ENCODE peak calls at places on chromosomes 3 and 15, in eight cellular contexts. One of them, this sample, is unnamed.

GRCh38 chr3:69276884-69277283 is 109.0 kb downstream of the FRMD4B start:
- DNase-seq in stomach: no peak
- DNase-seq in right atrium auricular region: no peak
- DNase-seq in lower lobe of right lung: no peak
- DNase-seq in RWPE2: no peak
- DNase-seq in uterus: no peak
- DNase-seq in testis: no peak
- DNase-seq in adrenal gland: no peak
- DNase-seq in this sample: no peak

GRCh38 chr3:188208751-188209433 is 54.9 kb downstream of the LPP start:
- DNase-seq in adrenal gland: no peak
- DNase-seq in stomach: no peak
- DNase-seq in uterus: no peak
- DNase-seq in RWPE2: no peak
- DNase-seq in lower lobe of right lung: no peak
- DNase-seq in testis: no peak
- DNase-seq in right atrium auricular region: no peak
- DNase-seq in this sample: no peak

GRCh38 chr3:65953301-65953812 is 85.4 kb downstream of the MAGI1 start:
- DNase-seq in testis: peak; percentile 46
- DNase-seq in RWPE2: no peak
- DNase-seq in adrenal gland: no peak
- DNase-seq in lower lobe of right lung: peak; percentile 86
- DNase-seq in stomach: peak; percentile 93
- DNase-seq in right atrium auricular region: peak; percentile 64
- DNase-seq in uterus: no peak
- DNase-seq in this sample: no peak

GRCh38 chr3:27800261-27800660 is 78.1 kb upstream of the EOMES start:
- DNase-seq in stomach: no peak
- DNase-seq in testis: no peak
- DNase-seq in uterus: no peak
- DNase-seq in lower lobe of right lung: no peak
- DNase-seq in adrenal gland: no peak
- DNase-seq in right atrium auricular region: no peak
- DNase-seq in RWPE2: no peak
- DNase-seq in this sample: no peak

GRCh38 chr15:69117431-69117841 is 43.0 kb upstream of the GLCE start:
- DNase-seq in stomach: no peak
- DNase-seq in uterus: no peak
- DNase-seq in right atrium auricular region: no peak
- DNase-seq in RWPE2: no peak
- DNase-seq in testis: no peak
- DNase-seq in lower lobe of right lung: no peak
- DNase-seq in adrenal gland: no peak
- DNase-seq in this sample: no peak

GRCh38 chr15:89647191-89647851 is 7.9 kb downstream of the KIF7 start:
- DNase-seq in uterus: peak; percentile 71
- DNase-seq in right atrium auricular region: peak; percentile 79
- DNase-seq in RWPE2: peak; percentile 87
- DNase-seq in stomach: peak; percentile 86
- DNase-seq in adrenal gland: peak; percentile 80
- DNase-seq in lower lobe of right lung: peak; percentile 84
- DNase-seq in testis: peak; percentile 89
- DNase-seq in this sample: peak; percentile 39

GRCh38 chr3:27963519-27963918 is 241.4 kb upstream of the EOMES start:
- DNase-seq in stomach: no peak
- DNase-seq in right atrium auricular region: no peak
- DNase-seq in testis: no peak
- DNase-seq in uterus: no peak
- DNase-seq in RWPE2: no peak
- DNase-seq in lower lobe of right lung: no peak
- DNase-seq in adrenal gland: no peak
- DNase-seq in this sample: no peak

GRCh38 chr15:69660114-69660513 is 207.5 kb downstream of the RPLP1 start:
- DNase-seq in lower lobe of right lung: no peak
- DNase-seq in adrenal gland: no peak
- DNase-seq in stomach: no peak
- DNase-seq in testis: no peak
- DNase-seq in right atrium auricular region: no peak
- DNase-seq in uterus: no peak
- DNase-seq in RWPE2: no peak
- DNase-seq in this sample: no peak

GRCh38 chr3:12584091-12584490 is 27.2 kb downstream of the MKRN2 start:
- DNase-seq in lower lobe of right lung: no peak
- DNase-seq in right atrium auricular region: no peak
- DNase-seq in stomach: no peak
- DNase-seq in adrenal gland: no peak
- DNase-seq in uterus: no peak
- DNase-seq in testis: no peak
- DNase-seq in RWPE2: no peak
- DNase-seq in this sample: no peak

GRCh38 chr3:12585970-12586369 is 29.1 kb downstream of the MKRN2 start:
- DNase-seq in stomach: no peak
- DNase-seq in right atrium auricular region: no peak
- DNase-seq in RWPE2: no peak
- DNase-seq in lower lobe of right lung: no peak
- DNase-seq in uterus: no peak
- DNase-seq in testis: no peak
- DNase-seq in adrenal gland: no peak
- DNase-seq in this sample: no peak

GRCh38 chr3:12585181-12585580 is 28.3 kb downstream of the MKRN2 start:
- DNase-seq in uterus: no peak
- DNase-seq in testis: no peak
- DNase-seq in lower lobe of right lung: no peak
- DNase-seq in RWPE2: no peak
- DNase-seq in right atrium auricular region: no peak
- DNase-seq in stomach: no peak
- DNase-seq in adrenal gland: no peak
- DNase-seq in this sample: no peak

GRCh38 chr3:12582730-12583129 is 25.8 kb downstream of the MKRN2 start:
- DNase-seq in right atrium auricular region: no peak
- DNase-seq in adrenal gland: no peak
- DNase-seq in testis: no peak
- DNase-seq in uterus: no peak
- DNase-seq in RWPE2: no peak
- DNase-seq in lower lobe of right lung: no peak
- DNase-seq in stomach: no peak
- DNase-seq in this sample: no peak

DNA sequence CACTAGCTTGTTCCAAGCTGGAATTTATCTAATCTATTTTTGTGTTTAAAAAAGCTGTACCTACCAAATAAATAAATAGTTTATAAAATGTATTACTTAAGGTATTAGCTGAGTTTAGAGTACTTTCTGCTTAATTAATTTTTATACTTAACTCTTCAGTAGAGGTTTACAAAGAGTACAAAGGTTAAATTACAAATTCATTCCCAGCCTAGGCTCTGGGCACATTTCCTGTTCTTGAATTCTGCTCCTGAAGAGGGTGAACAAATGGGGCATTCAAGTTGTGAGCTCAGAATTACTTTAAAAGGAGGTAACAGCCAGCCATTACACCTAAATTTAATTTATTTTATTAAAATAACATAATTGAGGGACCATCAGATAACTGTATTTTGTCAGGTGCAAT is 26.4 kb downstream of the MKRN2 start:
- DNase-seq in stomach: no peak
- DNase-seq in lower lobe of right lung: no peak
- DNase-seq in adrenal gland: no peak
- DNase-seq in testis: no peak
- DNase-seq in right atrium auricular region: no peak
- DNase-seq in uterus: no peak
- DNase-seq in RWPE2: no peak
- DNase-seq in this sample: no peak
- H3K9me3 ChIP-seq in stomach: no peaks in the 10 kb centered on the region
- H3K9me3 ChIP-seq in lower lobe of right lung: no peaks in the 10 kb centered on the region
- H3K9me3 ChIP-seq in adrenal gland: no peaks in the 10 kb centered on the region
- H3K9me3 ChIP-seq in testis: no peaks in the 10 kb centered on the region
- H3K9me3 ChIP-seq in right atrium auricular region: no peaks in the 10 kb centered on the region
- H3K9me3 ChIP-seq in uterus: no peaks in the 10 kb centered on the region
- H3K9me3 ChIP-seq in RWPE2: no peaks in the 10 kb centered on the region
- H3K9me3 ChIP-seq in this sample: no peaks in the 10 kb centered on the region

GRCh38 chr3:136899622-136900158 is 37.7 kb downstream of the NCK1 start:
- DNase-seq in adrenal gland: no peak
- DNase-seq in lower lobe of right lung: no peak
- DNase-seq in testis: no peak
- DNase-seq in uterus: no peak
- DNase-seq in RWPE2: no peak
- DNase-seq in stomach: no peak
- DNase-seq in right atrium auricular region: no peak
- DNase-seq in this sample: no peak

GRCh38 chr3:136898549-136898948 is 36.5 kb downstream of the NCK1 start:
- DNase-seq in right atrium auricular region: no peak
- DNase-seq in uterus: no peak
- DNase-seq in adrenal gland: no peak
- DNase-seq in RWPE2: no peak
- DNase-seq in testis: no peak
- DNase-seq in stomach: no peak
- DNase-seq in lower lobe of right lung: no peak
- DNase-seq in this sample: no peak

GRCh38 chr3:136903899-136904298 is 41.9 kb downstream of the NCK1 start:
- DNase-seq in uterus: no peak
- DNase-seq in lower lobe of right lung: no peak
- DNase-seq in testis: no peak
- DNase-seq in RWPE2: no peak
- DNase-seq in adrenal gland: no peak
- DNase-seq in right atrium auricular region: no peak
- DNase-seq in stomach: no peak
- DNase-seq in this sample: no peak

GRCh38 chr3:136898954-136899353 is 36.9 kb downstream of the NCK1 start:
- DNase-seq in testis: no peak
- DNase-seq in RWPE2: no peak
- DNase-seq in adrenal gland: no peak
- DNase-seq in lower lobe of right lung: no peak
- DNase-seq in stomach: no peak
- DNase-seq in uterus: no peak
- DNase-seq in right atrium auricular region: no peak
- DNase-seq in this sample: no peak

DNA sequence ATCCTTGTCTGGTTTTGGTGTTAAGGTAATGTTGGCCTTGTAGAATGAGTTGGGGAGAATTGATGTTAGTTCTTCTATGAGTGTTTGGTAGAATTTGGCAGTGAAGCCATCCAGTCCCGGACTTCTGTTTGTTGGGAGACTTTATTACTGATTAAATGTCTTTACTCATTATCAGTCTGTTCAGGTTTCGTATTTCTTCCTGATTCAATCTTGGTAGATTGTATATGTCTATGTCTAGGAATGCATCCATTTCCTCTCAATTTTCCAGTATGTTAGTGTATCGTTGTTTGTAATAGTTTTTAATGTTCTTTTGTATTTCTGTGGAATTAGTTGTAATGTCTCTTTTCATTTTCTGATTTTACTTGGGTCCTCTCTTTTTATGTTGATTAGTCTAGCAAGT is 39.4 kb downstream of the NCK1 start:
- DNase-seq in lower lobe of right lung: no peak
- DNase-seq in adrenal gland: no peak
- DNase-seq in uterus: no peak
- DNase-seq in testis: no peak
- DNase-seq in stomach: no peak
- DNase-seq in RWPE2: no peak
- DNase-seq in right atrium auricular region: no peak
- DNase-seq in this sample: no peak
- H3K9me3 ChIP-seq in lower lobe of right lung: peaks cover 16% of the 10 kb centered on the region
- H3K9me3 ChIP-seq in adrenal gland: peaks cover 10% of the 10 kb centered on the region
- H3K9me3 ChIP-seq in uterus: no peaks in the 10 kb centered on the region
- H3K9me3 ChIP-seq in testis: no peaks in the 10 kb centered on the region
- H3K9me3 ChIP-seq in stomach: peaks cover 16% of the 10 kb centered on the region
- H3K9me3 ChIP-seq in RWPE2: peaks cover 8% of the 10 kb centered on the region
- H3K9me3 ChIP-seq in right atrium auricular region: no peaks in the 10 kb centered on the region
- H3K9me3 ChIP-seq in this sample: peaks cover 22% of the 10 kb centered on the region

DNA sequence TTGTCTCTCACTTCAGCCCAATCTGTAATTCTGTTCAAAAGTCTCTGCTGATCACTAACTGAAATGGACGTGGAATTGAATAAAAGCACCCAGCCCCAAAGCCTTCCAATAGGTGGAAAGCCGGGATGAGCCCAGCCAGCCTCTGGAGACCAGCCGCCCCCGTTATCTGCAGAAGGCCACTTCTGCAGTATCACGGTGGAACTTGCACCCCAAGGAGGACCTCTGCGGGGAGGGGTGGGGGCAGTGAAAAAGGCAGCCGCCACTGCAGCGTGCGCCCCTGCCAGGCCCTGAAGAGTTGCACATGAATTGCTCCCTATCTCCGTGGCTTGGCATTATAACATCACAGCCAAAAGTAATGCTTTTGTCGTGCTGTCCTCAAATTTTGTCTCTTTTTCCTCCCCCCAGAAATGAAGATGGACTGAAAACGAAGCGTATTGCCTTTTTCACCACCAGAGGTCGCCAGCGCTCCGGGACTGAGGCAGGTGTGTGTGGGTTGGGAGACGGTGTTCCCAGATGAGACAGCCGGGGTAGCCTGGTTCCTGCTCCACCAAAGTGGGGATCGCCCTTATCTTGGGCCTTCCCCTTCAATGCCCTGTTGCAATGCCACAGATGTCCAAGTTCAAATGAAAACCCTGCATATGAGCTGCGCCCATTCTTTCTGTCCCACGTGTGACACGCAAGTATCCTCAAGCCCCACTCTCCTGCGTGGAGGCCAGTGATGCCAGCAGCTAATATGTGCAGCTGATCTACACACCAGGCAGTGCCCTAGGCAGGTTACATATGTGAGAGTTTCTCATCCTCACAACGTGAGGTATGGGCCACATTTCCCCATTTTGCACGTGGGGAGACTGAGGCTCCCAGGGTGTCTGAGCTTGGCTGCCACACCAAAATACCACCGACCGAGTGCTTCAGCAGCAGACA is 96.0 kb downstream of the LRRK1 start:
- DNase-seq in uterus: peak; percentile 72
- DNase-seq in right atrium auricular region: peak; percentile 76
- DNase-seq in RWPE2: peak; percentile 82
- DNase-seq in lower lobe of right lung: peak; percentile 80
- DNase-seq in stomach: peak; percentile 79
- DNase-seq in testis: peak; percentile 87
- DNase-seq in adrenal gland: peak; percentile 78
- DNase-seq in this sample: peak; percentile 53
- H3K9me3 ChIP-seq in uterus: no peaks in the 10 kb centered on the region
- H3K9me3 ChIP-seq in right atrium auricular region: no peaks in the 10 kb centered on the region
- H3K9me3 ChIP-seq in RWPE2: no peaks in the 10 kb centered on the region
- H3K9me3 ChIP-seq in lower lobe of right lung: no peaks in the 10 kb centered on the region
- H3K9me3 ChIP-seq in stomach: no peaks in the 10 kb centered on the region
- H3K9me3 ChIP-seq in testis: no peaks in the 10 kb centered on the region
- H3K9me3 ChIP-seq in adrenal gland: no peaks in the 10 kb centered on the region
- H3K9me3 ChIP-seq in this sample: no peaks in the 10 kb centered on the region

DNA sequence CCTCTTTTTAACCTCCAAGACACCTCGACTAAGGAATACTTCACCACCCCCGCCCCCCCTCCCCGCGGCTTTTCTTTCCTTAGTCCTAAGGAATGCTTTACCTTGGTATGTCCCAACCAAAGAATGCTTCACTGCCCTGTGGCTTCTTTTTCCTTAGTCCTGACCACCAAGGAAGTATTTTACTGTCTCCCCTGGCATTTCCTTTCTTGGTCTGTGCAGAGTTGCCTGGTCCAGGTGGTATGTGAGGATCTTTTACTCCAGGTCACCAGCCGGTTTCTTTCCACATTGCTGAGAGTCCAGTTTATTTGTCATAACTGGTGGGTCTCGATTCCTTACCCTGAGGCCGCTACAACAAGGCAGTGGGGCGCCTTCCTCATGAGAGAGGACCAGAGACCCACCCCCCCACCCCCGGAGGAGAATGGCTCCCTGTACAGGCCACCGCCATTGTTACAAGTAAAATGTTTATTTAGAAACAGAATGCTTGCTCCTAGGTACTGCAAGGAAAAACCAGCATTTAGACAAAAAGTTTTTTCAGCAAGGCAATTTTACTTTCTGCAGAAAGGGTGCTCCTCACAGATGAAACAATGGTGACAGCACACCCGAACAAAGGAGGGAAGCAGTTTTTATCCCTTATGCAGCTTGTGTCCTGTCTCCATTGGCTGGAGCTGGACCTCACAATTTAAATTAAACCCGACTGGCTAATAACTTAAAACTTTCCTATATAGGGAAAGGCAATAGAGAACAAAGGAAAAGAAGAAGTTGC is 23.1 kb upstream of the MTHFS start:
- DNase-seq in uterus: no peak
- DNase-seq in adrenal gland: no peak
- DNase-seq in testis: no peak
- DNase-seq in right atrium auricular region: no peak
- DNase-seq in stomach: no peak
- DNase-seq in lower lobe of right lung: no peak
- DNase-seq in RWPE2: no peak
- DNase-seq in this sample: no peak
- H3K9me3 ChIP-seq in uterus: no peaks in the 10 kb centered on the region
- H3K9me3 ChIP-seq in adrenal gland: peaks cover 13% of the 10 kb centered on the region
- H3K9me3 ChIP-seq in testis: no peaks in the 10 kb centered on the region
- H3K9me3 ChIP-seq in right atrium auricular region: peaks cover 20% of the 10 kb centered on the region
- H3K9me3 ChIP-seq in stomach: peaks cover 69% of the 10 kb centered on the region
- H3K9me3 ChIP-seq in lower lobe of right lung: peaks cover 63% of the 10 kb centered on the region
- H3K9me3 ChIP-seq in RWPE2: peaks cover 50% of the 10 kb centered on the region
- H3K9me3 ChIP-seq in this sample: peaks cover 71% of the 10 kb centered on the region